ENCODE peak calls at places on chromosomes 1 and 21, in five cellular contexts. G is heart left ventricle, S is stomach, O is adrenal gland, P is A549. E is an unnamed sample.
A peak's percentile ranks its signal among the peaks of the same experiment; 100 is the strongest.

GRCh38 chr1:199545780-199546179 is 481.7 kb upstream of the NR5A2 start:
- DNase-seq in O (no peak), P (peak; percentile 64), G (no peak), S (no peak), E (no peak)

GRCh38 chr1:177701654-177702353 is 268.1 kb downstream of the SEC16B start:
- DNase-seq in G (no peak), P (no peak), O (no peak), S (no peak), E (no peak)

GRCh38 chr1:1272341-1273151 is 1.1 kb downstream of the UBE2J2 start:
- DNase-seq in O (no peak), G (peak; percentile 64), P (no peak), S (peak; percentile 78), E (no peak)

GRCh38 chr1:82813351-82813750 is 1012.6 kb downstream of the ADGRL2 start:
- DNase-seq in P (no peak), O (no peak), S (no peak), G (no peak), E (no peak)

GRCh38 chr1:59703226-59703917 is 111.4 kb upstream of the HOOK1 start:
- DNase-seq in O (no peak), G (no peak), P (no peak), S (no peak), E (peak; percentile 9)

GRCh38 chr1:160550572-160551034 is 27.5 kb upstream of the SLAMF6 start:
- DNase-seq in G (no peak), S (no peak), P (no peak), O (no peak), E (no peak)

GRCh38 chr1:213122514-213122929 is 71.5 kb downstream of the RPS6KC1 start:
- DNase-seq in P (peak; percentile 55), G (no peak), S (no peak), O (no peak), E (no peak)

GRCh38 chr1:191432817-191433216 is 725.4 kb upstream of the RGS18 start:
- DNase-seq in O (no peak), S (no peak), G (no peak), P (no peak), E (no peak)

GRCh38 chr21:46130721-46131720 is 24.4 kb downstream of the FTCD start:
- DNase-seq in P (no peak), O (no peak), G (peak; percentile 63), S (no peak), E (no peak)

GRCh38 chr21:42746240-42746592 is 92.8 kb downstream of the PDE9A start:
- DNase-seq in G (peak; percentile 56), P (no peak), S (no peak), O (no peak), E (no peak)

GRCh38 chr1:34924759-34925555 is 4.5 kb downstream of the DLGAP3 start:
- DNase-seq in S (peak; percentile 46), P (peak; percentile 38), G (peak; percentile 82), O (peak; percentile 79), E (peak; percentile 86)

GRCh38 chr21:44892536-44893277 is 19.2 kb upstream of the PTTG1IP start:
- DNase-seq in O (peak; percentile 57), P (no peak), S (peak; percentile 78), G (peak; percentile 87), E (peak; percentile 83)

GRCh38 chr1:105556266-105556665 is 1500.2 kb upstream of the PRMT6 start:
- DNase-seq in G (no peak), O (no peak), S (no peak), P (no peak), E (no peak)

GRCh38 chr1:29090937-29091618 is 32.6 kb downstream of the TMEM200B start:
- DNase-seq in G (no peak), P (no peak), O (no peak), S (no peak), E (no peak)

GRCh38 chr1:182301467-182302198 is 90.0 kb downstream of the GLUL start:
- DNase-seq in O (no peak), G (no peak), S (peak; percentile 40), P (no peak), E (no peak)

GRCh38 chr1:1361982-1362423 is 3.6 kb upstream of the MXRA8 start:
- DNase-seq in G (peak; percentile 68), O (peak; percentile 31), S (no peak), P (no peak), E (no peak)

GRCh38 chr21:29904359-29905282 is 35.2 kb downstream of the GRIK1 start:
- DNase-seq in S (no peak), P (no peak), O (no peak), G (no peak), E (no peak)

GRCh38 chr1:1421147-1421906 is at the start of gene ANKRD65:
- DNase-seq in G (peak; percentile 53), S (no peak), P (no peak), O (no peak), E (no peak)

GRCh38 chr21:41075668-41076463 is 92.1 kb upstream of the BACE2 start:
- DNase-seq in P (no peak), G (no peak), O (no peak), S (no peak), E (no peak)

GRCh38 chr21:41074607-41075184 is 93.3 kb upstream of the BACE2 start:
- DNase-seq in S (no peak), G (no peak), P (no peak), O (no peak), E (no peak)

GRCh38 chr21:41080485-41080884 is 87.5 kb upstream of the BACE2 start:
- DNase-seq in S (no peak), O (no peak), G (no peak), P (no peak), E (no peak)

DNA sequence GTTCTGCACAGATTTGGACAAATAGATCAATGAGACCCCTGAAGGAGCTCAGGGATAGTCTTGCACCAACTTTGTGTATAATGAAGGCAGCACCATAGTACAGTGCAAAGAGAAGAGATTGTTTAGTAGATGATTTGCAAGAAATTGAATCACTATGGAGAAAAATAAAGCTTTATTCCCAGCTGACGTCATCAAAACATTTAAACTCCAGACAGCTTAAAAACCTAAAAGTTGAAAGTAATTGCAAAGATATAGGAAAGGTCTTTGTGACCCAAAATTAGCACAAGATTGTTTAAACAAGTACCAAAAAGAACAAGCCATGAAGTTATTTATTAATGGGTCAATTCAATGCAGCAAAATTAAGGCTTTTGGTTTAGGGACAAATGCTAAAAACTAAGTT is 88.8 kb upstream of the BACE2 start:
- DNase-seq in G (no peak), O (no peak), S (no peak), P (no peak), E (no peak)
- TF ChIP-seq POLR2A in G (no peak), O (no peak), S (no peak), P (no peak), E (no peak)

GRCh38 chr1:16189921-16190499 is 22.4 kb downstream of the ARHGEF19 start:
- DNase-seq in P (no peak), O (no peak), G (no peak), S (no peak), E (no peak)

GRCh38 chr1:16189003-16189402 is 23.4 kb downstream of the ARHGEF19 start:
- DNase-seq in G (no peak), S (no peak), P (peak; percentile 89), O (no peak), E (no peak)

GRCh38 chr1:16186655-16187235 is 25.7 kb downstream of the ARHGEF19 start:
- DNase-seq in S (no peak), G (no peak), P (no peak), O (no peak), E (no peak)

GRCh38 chr1:16184557-16185303 is 27.7 kb downstream of the ARHGEF19 start:
- DNase-seq in P (no peak), O (no peak), S (no peak), G (no peak), E (no peak)

GRCh38 chr1:16187748-16188401 is 24.6 kb downstream of the ARHGEF19 start:
- DNase-seq in O (peak; percentile 73), G (peak; percentile 88), S (peak; percentile 82), P (peak; percentile 78), E (peak; percentile 62)
- TF ChIP-seq POLR2A in O (no peak), G (no peak), S (no peak), P (no peak), E (no peak)

GRCh38 chr1:234845097-234845660 is 235.2 kb upstream of the IRF2BP2 start:
- DNase-seq in P (no peak), G (no peak), S (no peak), O (no peak), E (no peak)

GRCh38 chr1:234840843-234841242 is 230.9 kb upstream of the IRF2BP2 start:
- DNase-seq in O (no peak), S (no peak), G (no peak), P (peak; percentile 20), E (no peak)

GRCh38 chr1:234844479-234845031 is 234.6 kb upstream of the IRF2BP2 start:
- DNase-seq in O (no peak), S (no peak), P (no peak), G (no peak), E (no peak)

GRCh38 chr1:234841710-234842231 is 231.8 kb upstream of the IRF2BP2 start:
- DNase-seq in O (peak; percentile 36), G (no peak), S (no peak), P (no peak), E (no peak)

GRCh38 chr1:234842726-234843641 is 233.0 kb upstream of the IRF2BP2 start:
- DNase-seq in O (no peak), P (no peak), G (no peak), S (no peak), E (no peak)
- TF ChIP-seq POLR2A in O (no peak), P (no peak), G (no peak), S (no peak), E (no peak)

GRCh38 chr1:92843046-92843423 is 11.2 kb downstream of the RPL5 start:
- DNase-seq in O (no peak), P (no peak), S (no peak), G (no peak), E (no peak)
- TF ChIP-seq POLR2A in O (no peak), P (no peak), S (no peak), G (no peak), E (no peak)